ENCODE peak calls at places on chromosomes 7 and 10, in eight cellular contexts. G is Right ventricle myocardium superior, E is GM04504, V is hepatocyte, J is PC-3, Q is thoracic aorta, O is head of caudate nucleus, M is left cardiac atrium. B is an unnamed sample.

GRCh38 chr7:139995034-139995915 is 67.5 kb downstream of the PARP12 start:
- DNase-seq in O (peak; percentile 59), E (peak; percentile 21), M (peak; percentile 49), J (peak; percentile 24), G (peak; percentile 64), V (peak; percentile 44), Q (no peak), B (no peak)

GRCh38 chr7:139762886-139763285 is 14.9 kb downstream of the HIPK2 start:
- DNase-seq in E (no peak), Q (no peak), G (no peak), O (no peak), M (no peak), J (no peak), V (no peak), B (no peak)

GRCh38 chr7:5691536-5692090 is 89.8 kb downstream of the RNF216 start:
- DNase-seq in G (no peak), M (no peak), J (no peak), O (no peak), E (no peak), Q (no peak), V (no peak), B (no peak)

GRCh38 chr10:36766921-36767320 is 358.5 kb upstream of the ANKRD30A start:
- DNase-seq in J (no peak), O (no peak), G (no peak), M (no peak), E (no peak), V (no peak), Q (no peak), B (no peak)

GRCh38 chr7:30642789-30643188 is 39.5 kb downstream of the CRHR2 start:
- DNase-seq in M (no peak), J (no peak), Q (no peak), V (no peak), E (no peak), G (no peak), O (no peak), B (no peak)

GRCh38 chr7:40680657-40681056 is 545.9 kb downstream of the SUGCT start:
- DNase-seq in M (no peak), G (no peak), J (peak; percentile 39), O (no peak), V (peak; percentile 30), E (no peak), Q (no peak), B (no peak)

GRCh38 chr10:124030061-124030460 is 63.3 kb downstream of the CHST15 start:
- DNase-seq in E (no peak), M (no peak), V (no peak), Q (no peak), G (no peak), J (no peak), O (no peak), B (no peak)

GRCh38 chr7:26868841-26869505 is 4.6 kb upstream of the SKAP2 start:
- DNase-seq in M (no peak), E (no peak), Q (no peak), V (no peak), J (peak; percentile 76), G (no peak), O (no peak), B (no peak)